ENCODE peak calls at places on chromosomes 7 and 10, in four cellular contexts. One of them, this sample, is unnamed.

GRCh38 chr7:104444019-104444418 is 115.6 kb downstream of the LHFPL3 start:
- DNase-seq in NCI-H774: peak; percentile 1
- DNase-seq in spleen: no peak
- DNase-seq in T-helper 2 cell: no peak
- DNase-seq in this sample: no peak

GRCh38 chr10:110967645-110968044 is 48.2 kb downstream of the SHOC2 start:
- DNase-seq in NCI-H774: no peak
- DNase-seq in spleen: no peak
- DNase-seq in T-helper 2 cell: no peak
- DNase-seq in this sample: no peak

GRCh38 chr10:67790534-67791408 is 47.2 kb downstream of the DNAJC12 start:
- DNase-seq in NCI-H774: no peak
- DNase-seq in spleen: no peak
- DNase-seq in T-helper 2 cell: no peak
- DNase-seq in this sample: no peak

GRCh38 chr10:129953541-129954031 is 10.5 kb downstream of the EBF3 start:
- DNase-seq in NCI-H774: no peak
- DNase-seq in spleen: peak; percentile 34
- DNase-seq in T-helper 2 cell: no peak
- DNase-seq in this sample: no peak

GRCh38 chr7:31175672-31176071 is 123.6 kb downstream of the ADCYAP1R1 start:
- DNase-seq in NCI-H774: no peak
- DNase-seq in spleen: no peak
- DNase-seq in T-helper 2 cell: no peak
- DNase-seq in this sample: no peak

GRCh38 chr7:115984105-115984504 is 46.5 kb downstream of the TFEC start:
- DNase-seq in NCI-H774: no peak
- DNase-seq in spleen: no peak
- DNase-seq in T-helper 2 cell: no peak
- DNase-seq in this sample: no peak

GRCh38 chr10:77566228-77566627 is 71.4 kb downstream of the KCNMA1 start:
- DNase-seq in NCI-H774: no peak
- DNase-seq in spleen: no peak
- DNase-seq in T-helper 2 cell: no peak
- DNase-seq in this sample: no peak

GRCh38 chr7:55502988-55503514 is 69.3 kb downstream of the VOPP1 start:
- DNase-seq in NCI-H774: peak; percentile 49
- DNase-seq in spleen: no peak
- DNase-seq in T-helper 2 cell: no peak
- DNase-seq in this sample: no peak

GRCh38 chr10:97914837-97915211 is 65.2 kb downstream of the GOLGA7B start:
- DNase-seq in NCI-H774: peak; percentile 15
- DNase-seq in spleen: peak; percentile 86
- DNase-seq in T-helper 2 cell: peak; percentile 35
- DNase-seq in this sample: peak; percentile 74

GRCh38 chr10:3484306-3485187 is 300.5 kb downstream of the KLF6 start:
- DNase-seq in NCI-H774: no peak
- DNase-seq in spleen: no peak
- DNase-seq in T-helper 2 cell: no peak
- DNase-seq in this sample: no peak